ENCODE peak calls at places on chromosomes 4 and X, in five cellular contexts. K, X, J, W and N are unnamed samples.

GRCh38 chrX:101482296-101482695 is 3.0 kb upstream of the ARMCX4 start:
- DNase-seq in K (no peak), X (no peak), J (no peak), W (no peak), N (no peak)

GRCh38 chrX:19555236-19555635 is 39.9 kb upstream of the MAP3K15 start:
- DNase-seq in K (no peak), X (no peak), J (no peak), W (no peak), N (no peak)

GRCh38 chr4:143616771-143617170 is 83.7 kb downstream of the FREM3 start:
- DNase-seq in K (no peak), X (no peak), J (no peak), W (no peak), N (no peak)

GRCh38 chrX:15493118-15494082 is at the start of gene PIR:
- DNase-seq in K (peak; percentile 75), X (peak; percentile 91), J (peak; percentile 89), W (peak; percentile 85), N (peak; percentile 94)

GRCh38 chr4:152206646-152207435 is 329.1 kb downstream of the FBXW7 start:
- DNase-seq in K (no peak), X (no peak), J (no peak), W (peak; percentile 65), N (no peak)

GRCh38 chrX:55522577-55523254 is 33.1 kb upstream of the USP51 start:
- DNase-seq in K (no peak), X (no peak), J (no peak), W (peak; percentile 17), N (no peak)

GRCh38 chr4:46329118-46329976 is 60.6 kb downstream of the GABRA2 start:
- DNase-seq in K (no peak), X (peak; percentile 14), J (no peak), W (no peak), N (no peak)

GRCh38 chrX:23959781-23960180 is 52.0 kb downstream of the CXorf58 start:
- DNase-seq in K (no peak), X (no peak), J (no peak), W (no peak), N (no peak)

GRCh38 chr4:5638316-5638715 is 70.0 kb downstream of the EVC2 start:
- DNase-seq in K (no peak), X (no peak), J (no peak), W (no peak), N (no peak)

GRCh38 chrX:29547877-29548276 is 667.5 kb upstream of the MAGEB2 start:
- DNase-seq in K (no peak), X (no peak), J (no peak), W (no peak), N (no peak)

GRCh38 chr4:148881860-148882643 is 439.8 kb upstream of the NR3C2 start:
- DNase-seq in K (no peak), X (peak; percentile 16), J (no peak), W (no peak), N (no peak)

GRCh38 chr4:81421346-81422218 is 50.1 kb downstream of the RASGEF1B start:
- DNase-seq in K (no peak), X (peak; percentile 55), J (peak; percentile 48), W (no peak), N (peak; percentile 67)

GRCh38 chr4:158067646-158068045 is 105.2 kb downstream of the GASK1B start:
- DNase-seq in K (no peak), X (no peak), J (no peak), W (no peak), N (no peak)
- H3K4me1 ChIP-seq in K (no peaks in the 10 kb centered on the region), X (no peaks in the 10 kb centered on the region), J (no peaks in the 10 kb centered on the region), W (peaks cover 26% of the 10 kb centered on the region), N (no peaks in the 10 kb centered on the region)

DNA sequence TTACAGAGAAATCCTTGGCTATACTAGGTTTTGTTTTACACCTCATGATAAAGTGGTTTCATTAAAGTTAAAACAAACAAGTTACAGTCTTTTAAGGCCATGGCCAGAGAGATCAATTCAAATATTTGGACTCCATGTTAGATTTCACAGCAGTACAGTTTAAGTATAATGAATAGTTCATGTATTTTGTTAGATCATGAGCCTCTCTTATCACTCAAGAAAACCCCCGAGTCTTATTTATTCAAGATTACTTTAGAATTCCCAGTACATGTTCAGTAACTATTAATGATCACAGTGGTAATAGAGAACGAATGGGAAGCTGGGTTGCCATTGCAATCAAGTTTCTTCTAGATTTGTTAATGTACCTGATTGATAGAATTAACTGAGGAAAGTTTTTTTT is 15.2 kb downstream of the PDLIM5 start:
- DNase-seq in K (no peak), X (no peak), J (no peak), W (no peak), N (no peak)
- TF ChIP-seq POLR2AphosphoS5 in K (no peak), X (no peak), J (no peak), W (no peak), N (no peak)

GRCh38 chr4:4387531-4388311 is 819 bp downstream of the NSG1 start:
- DNase-seq in K (no peak), X (no peak), J (no peak), W (no peak), N (no peak)

GRCh38 chr4:4390046-4390445 is 3.1 kb downstream of the NSG1 start:
- DNase-seq in K (no peak), X (no peak), J (no peak), W (no peak), N (no peak)

GRCh38 chr4:4388418-4388817 is 1.5 kb downstream of the NSG1 start:
- DNase-seq in K (no peak), X (no peak), J (no peak), W (peak; percentile 31), N (no peak)

GRCh38 chr4:4390521-4391240 is 3.8 kb downstream of the NSG1 start:
- DNase-seq in K (no peak), X (no peak), J (no peak), W (no peak), N (no peak)

GRCh38 chr4:4388836-4389575 is 2.1 kb downstream of the NSG1 start:
- DNase-seq in K (no peak), X (no peak), J (no peak), W (no peak), N (no peak)
- H3K4me3 ChIP-seq in K (peak overlapping the region; percentile 74), X (no peak overlapping the region), J (no peak overlapping the region), W (no peak overlapping the region), N (no peak overlapping the region)

GRCh38 chr4:38670939-38671593 is 7.1 kb downstream of the KLF3 start:
- DNase-seq in K (no peak), X (peak; percentile 51), J (peak; percentile 53), W (peak; percentile 51), N (no peak)
- H3K4me1 ChIP-seq in K (peaks cover 66% of the 10 kb centered on the region), X (peaks cover 88% of the 10 kb centered on the region), J (peaks cover 89% of the 10 kb centered on the region), W (peaks cover 87% of the 10 kb centered on the region), N (peaks cover 97% of the 10 kb centered on the region)

GRCh38 chr4:73703320-73703719 is 37.0 kb upstream of the CXCL8 start:
- DNase-seq in K (no peak), X (no peak), J (no peak), W (no peak), N (no peak)

GRCh38 chr4:73705056-73705432 is 35.3 kb upstream of the CXCL8 start:
- DNase-seq in K (no peak), X (no peak), J (no peak), W (peak; percentile 71), N (no peak)

GRCh38 chr4:73702796-73703287 is 37.5 kb upstream of the CXCL8 start:
- DNase-seq in K (no peak), X (no peak), J (no peak), W (no peak), N (no peak)

GRCh38 chr4:73705721-73706120 is 34.6 kb upstream of the CXCL8 start:
- DNase-seq in K (no peak), X (no peak), J (no peak), W (no peak), N (no peak)

DNA sequence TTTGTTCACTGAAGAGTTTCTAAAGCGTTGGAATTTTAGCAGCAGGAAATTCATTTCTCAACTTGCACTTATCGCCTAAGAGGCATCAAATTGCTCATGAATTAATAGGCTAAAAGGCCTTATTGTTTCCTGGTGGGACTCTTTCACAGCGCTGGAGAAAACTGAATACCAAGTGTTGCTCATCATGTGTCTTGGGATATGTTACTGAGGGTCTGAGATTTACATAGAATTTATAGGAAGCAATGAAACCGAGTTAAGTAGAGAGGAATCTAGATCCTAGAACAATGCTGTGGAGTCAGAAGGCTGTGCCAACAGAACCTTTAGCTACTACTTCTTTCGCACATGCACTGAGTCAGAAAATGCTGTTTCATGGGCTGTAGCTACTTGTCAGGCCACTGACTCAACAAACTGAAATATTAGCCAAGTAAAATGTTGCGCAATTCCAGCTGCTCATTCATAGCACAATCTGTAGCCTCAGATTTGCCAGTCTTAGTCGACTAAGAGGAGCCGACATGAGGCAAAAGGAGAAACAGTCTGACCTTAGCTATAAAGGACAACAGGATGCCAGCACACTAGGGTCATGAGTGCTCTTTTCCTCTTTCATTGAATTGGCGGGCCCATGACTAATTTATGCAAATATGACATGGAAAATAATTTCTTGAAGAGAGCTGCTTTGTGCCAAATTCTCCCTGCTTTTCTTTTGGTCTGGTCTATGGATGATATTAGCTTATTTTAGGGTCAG is 35.9 kb upstream of the CXCL8 start:
- DNase-seq in K (no peak), X (peak; percentile 27), J (peak; percentile 63), W (peak; percentile 99), N (no peak)
- TF ChIP-seq POLR2AphosphoS5 in K (peak; percentile 60), X (peak; percentile 73), J (peak; percentile 70), W (peak; percentile 70), N (peak; percentile 89)

GRCh38 chr4:98656443-98656842 is 2.0 kb downstream of the TSPAN5 start:
- DNase-seq in K (no peak), X (no peak), J (no peak), W (no peak), N (no peak)

GRCh38 chr4:98658287-98659105 is at the start of gene TSPAN5:
- DNase-seq in K (peak; percentile 75), X (peak; percentile 82), J (peak; percentile 81), W (peak; percentile 82), N (peak; percentile 96)

GRCh38 chr4:98657531-98658286 is 702 bp downstream of the TSPAN5 start:
- DNase-seq in K (no peak), X (peak; percentile 23), J (no peak), W (peak; percentile 83), N (peak; percentile 25)

GRCh38 chr4:98653006-98653405 is 5.4 kb downstream of the TSPAN5 start:
- DNase-seq in K (no peak), X (no peak), J (no peak), W (no peak), N (no peak)

GRCh38 chr4:98653890-98654867 is 4.2 kb downstream of the TSPAN5 start:
- DNase-seq in K (no peak), X (no peak), J (no peak), W (peak; percentile 83), N (no peak)
- H3K4me3 ChIP-seq in K (peak overlapping the region; percentile 6), X (no peak overlapping the region), J (no peak overlapping the region), W (peak overlapping the region; percentile 42), N (no peak overlapping the region)

DNA sequence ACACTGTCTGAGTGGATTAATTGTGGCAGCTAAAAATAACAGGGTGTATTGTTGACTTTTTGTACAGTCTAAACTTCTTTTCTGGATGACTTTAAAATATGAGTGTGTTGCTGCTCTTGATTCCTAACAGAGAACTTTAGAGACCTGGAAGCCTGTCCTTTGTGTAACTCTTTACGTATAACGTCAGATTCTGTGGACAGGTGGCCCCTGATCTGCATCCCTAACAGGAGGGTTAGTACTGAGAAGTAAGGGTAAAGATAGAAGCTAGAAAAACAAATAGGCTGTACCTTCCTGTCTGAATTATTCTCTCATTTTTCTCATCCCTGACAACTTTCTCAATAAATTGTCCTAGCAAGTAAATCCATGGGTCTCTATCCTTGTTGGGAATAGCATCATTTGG is 105.7 kb upstream of the LIMCH1 start:
- DNase-seq in K (no peak), X (no peak), J (no peak), W (no peak), N (no peak)
- H3K4me1 ChIP-seq in K (no peaks in the 10 kb centered on the region), X (no peaks in the 10 kb centered on the region), J (peaks cover 5% of the 10 kb centered on the region), W (peaks cover 18% of the 10 kb centered on the region), N (peaks cover 60% of the 10 kb centered on the region)